ENCODE peak calls at places on chromosome 1, in seven cellular contexts. One of them, this sample, is unnamed.

GRCh38 chr1:44590475-44590874 is 83.8 kb downstream of the TMEM53 start:
- DNase-seq in memory B cell: no peak
- DNase-seq in aorta: no peak
- DNase-seq in ELF-1: no peak
- DNase-seq in HS-27A: no peak
- DNase-seq in stomach: no peak
- DNase-seq in amniotic stem cell: no peak
- DNase-seq in this sample: no peak

GRCh38 chr1:179153217-179153616 is 71.3 kb downstream of the TOR3A start:
- DNase-seq in memory B cell: no peak
- DNase-seq in amniotic stem cell: no peak
- DNase-seq in stomach: no peak
- DNase-seq in HS-27A: no peak
- DNase-seq in aorta: no peak
- DNase-seq in ELF-1: no peak
- DNase-seq in this sample: no peak

GRCh38 chr1:86394416-86394815 is 1.7 kb downstream of the ODF2L start:
- DNase-seq in stomach: no peak
- DNase-seq in memory B cell: no peak
- DNase-seq in ELF-1: no peak
- DNase-seq in HS-27A: no peak
- DNase-seq in amniotic stem cell: peak
- DNase-seq in aorta: no peak
- DNase-seq in this sample: no peak

GRCh38 chr1:99482286-99482685 is 163.6 kb upstream of the PALMD start:
- DNase-seq in amniotic stem cell: no peak
- DNase-seq in stomach: no peak
- DNase-seq in ELF-1: no peak
- DNase-seq in memory B cell: no peak
- DNase-seq in HS-27A: no peak
- DNase-seq in aorta: no peak
- DNase-seq in this sample: no peak

GRCh38 chr1:45995298-45995697 is 137.1 kb downstream of the PIK3R3 start:
- DNase-seq in aorta: no peak
- DNase-seq in memory B cell: no peak
- DNase-seq in HS-27A: no peak
- DNase-seq in ELF-1: no peak
- DNase-seq in amniotic stem cell: no peak
- DNase-seq in stomach: no peak
- DNase-seq in this sample: no peak

GRCh38 chr1:17588048-17588781 is 48.7 kb downstream of the ARHGEF10L start:
- DNase-seq in ELF-1: peak
- DNase-seq in stomach: peak
- DNase-seq in memory B cell: no peak
- DNase-seq in amniotic stem cell: no peak
- DNase-seq in aorta: peak
- DNase-seq in HS-27A: no peak
- DNase-seq in this sample: no peak

GRCh38 chr1:230490436-230490835 is 64.3 kb upstream of the PGBD5 start:
- DNase-seq in aorta: no peak
- DNase-seq in amniotic stem cell: no peak
- DNase-seq in memory B cell: no peak
- DNase-seq in stomach: no peak
- DNase-seq in HS-27A: no peak
- DNase-seq in ELF-1: no peak
- DNase-seq in this sample: no peak

GRCh38 chr1:200372095-200372884 is 37.5 kb downstream of the ZNF281 start:
- DNase-seq in stomach: no peak
- DNase-seq in memory B cell: no peak
- DNase-seq in amniotic stem cell: peak
- DNase-seq in ELF-1: peak
- DNase-seq in HS-27A: no peak
- DNase-seq in aorta: no peak
- DNase-seq in this sample: no peak

GRCh38 chr1:156801409-156802121 is 15.1 kb downstream of the SH2D2A start:
- DNase-seq in ELF-1: peak
- DNase-seq in memory B cell: no peak
- DNase-seq in HS-27A: no peak
- DNase-seq in stomach: no peak
- DNase-seq in amniotic stem cell: no peak
- DNase-seq in aorta: no peak
- DNase-seq in this sample: no peak

GRCh38 chr1:109814223-109814622 is 50.5 kb upstream of the EPS8L3 start:
- DNase-seq in memory B cell: no peak
- DNase-seq in aorta: no peak
- DNase-seq in HS-27A: no peak
- DNase-seq in stomach: no peak
- DNase-seq in amniotic stem cell: no peak
- DNase-seq in ELF-1: no peak
- DNase-seq in this sample: no peak

GRCh38 chr1:27526569-27527222 is 36.7 kb upstream of the WASF2 start:
- DNase-seq in amniotic stem cell: no peak
- DNase-seq in stomach: no peak
- DNase-seq in aorta: no peak
- DNase-seq in HS-27A: no peak
- DNase-seq in memory B cell: peak
- DNase-seq in ELF-1: no peak
- DNase-seq in this sample: no peak

GRCh38 chr1:33866286-33866685 is 2.4 kb downstream of the HMGB4 start:
- DNase-seq in stomach: no peak
- DNase-seq in amniotic stem cell: no peak
- DNase-seq in ELF-1: no peak
- DNase-seq in HS-27A: no peak
- DNase-seq in aorta: no peak
- DNase-seq in memory B cell: no peak
- DNase-seq in this sample: no peak

GRCh38 chr1:166153641-166154350 is 13.0 kb downstream of the FAM78B start:
- DNase-seq in aorta: no peak
- DNase-seq in ELF-1: no peak
- DNase-seq in amniotic stem cell: no peak
- DNase-seq in memory B cell: no peak
- DNase-seq in stomach: no peak
- DNase-seq in HS-27A: no peak
- DNase-seq in this sample: no peak

GRCh38 chr1:241888232-241888631 is 40.2 kb downstream of the EXO1 start:
- DNase-seq in ELF-1: no peak
- DNase-seq in aorta: no peak
- DNase-seq in memory B cell: no peak
- DNase-seq in amniotic stem cell: no peak
- DNase-seq in HS-27A: no peak
- DNase-seq in stomach: no peak
- DNase-seq in this sample: no peak

GRCh38 chr1:171583581-171584194 is 38.4 kb upstream of the MYOCOS start:
- DNase-seq in amniotic stem cell: no peak
- DNase-seq in aorta: no peak
- DNase-seq in ELF-1: no peak
- DNase-seq in HS-27A: no peak
- DNase-seq in stomach: no peak
- DNase-seq in memory B cell: no peak
- DNase-seq in this sample: no peak

GRCh38 chr1:27564264-27564579 is 39.7 kb downstream of the AHDC1 start:
- DNase-seq in stomach: no peak
- DNase-seq in HS-27A: no peak
- DNase-seq in ELF-1: no peak
- DNase-seq in amniotic stem cell: no peak
- DNase-seq in memory B cell: no peak
- DNase-seq in aorta: no peak
- DNase-seq in this sample: no peak

GRCh38 chr1:7953850-7954609 is 7.5 kb upstream of the PARK7 start:
- DNase-seq in stomach: peak
- DNase-seq in memory B cell: peak
- DNase-seq in aorta: peak
- DNase-seq in amniotic stem cell: no peak
- DNase-seq in ELF-1: peak
- DNase-seq in HS-27A: no peak
- DNase-seq in this sample: peak

GRCh38 chr1:109617291-109617801 is 2.1 kb downstream of the GNAT2 start:
- DNase-seq in amniotic stem cell: peak
- DNase-seq in HS-27A: no peak
- DNase-seq in ELF-1: peak
- DNase-seq in stomach: no peak
- DNase-seq in aorta: no peak
- DNase-seq in memory B cell: no peak
- DNase-seq in this sample: no peak

GRCh38 chr1:91783423-91784162 is 102.4 kb downstream of the TGFBR3 start:
- DNase-seq in memory B cell: no peak
- DNase-seq in stomach: no peak
- DNase-seq in aorta: no peak
- DNase-seq in HS-27A: no peak
- DNase-seq in amniotic stem cell: no peak
- DNase-seq in ELF-1: peak
- DNase-seq in this sample: no peak

GRCh38 chr1:221087919-221088318 is 208.7 kb downstream of the HLX start:
- DNase-seq in ELF-1: no peak
- DNase-seq in aorta: no peak
- DNase-seq in memory B cell: no peak
- DNase-seq in amniotic stem cell: no peak
- DNase-seq in stomach: no peak
- DNase-seq in HS-27A: no peak
- DNase-seq in this sample: no peak

GRCh38 chr1:59539961-59540681 is 243.2 kb downstream of the FGGY start:
- DNase-seq in stomach: no peak
- DNase-seq in amniotic stem cell: no peak
- DNase-seq in HS-27A: no peak
- DNase-seq in memory B cell: no peak
- DNase-seq in aorta: no peak
- DNase-seq in ELF-1: no peak
- DNase-seq in this sample: no peak

GRCh38 chr1:110630770-110631663 is 24.9 kb upstream of the KCNA2 start:
- DNase-seq in aorta: peak
- DNase-seq in stomach: peak
- DNase-seq in amniotic stem cell: peak
- DNase-seq in memory B cell: peak
- DNase-seq in ELF-1: peak
- DNase-seq in HS-27A: no peak
- DNase-seq in this sample: peak

GRCh38 chr1:27117733-27118439 is 37.0 kb downstream of the SLC9A1 start:
- DNase-seq in aorta: no peak
- DNase-seq in HS-27A: no peak
- DNase-seq in amniotic stem cell: no peak
- DNase-seq in ELF-1: no peak
- DNase-seq in stomach: no peak
- DNase-seq in memory B cell: no peak
- DNase-seq in this sample: no peak

GRCh38 chr1:225882699-225883615 is 777 bp upstream of the TMEM63A start:
- DNase-seq in aorta: peak
- DNase-seq in amniotic stem cell: no peak
- DNase-seq in stomach: peak
- DNase-seq in memory B cell: no peak
- DNase-seq in HS-27A: peak
- DNase-seq in ELF-1: peak
- DNase-seq in this sample: no peak

GRCh38 chr1:170732262-170732595 is 68.3 kb downstream of the PRRX1 start:
- DNase-seq in ELF-1: no peak
- DNase-seq in stomach: no peak
- DNase-seq in amniotic stem cell: peak
- DNase-seq in aorta: no peak
- DNase-seq in memory B cell: no peak
- DNase-seq in HS-27A: no peak
- DNase-seq in this sample: no peak

GRCh38 chr1:241536969-241537368 is 4.8 kb downstream of the KMO start:
- DNase-seq in amniotic stem cell: no peak
- DNase-seq in memory B cell: no peak
- DNase-seq in ELF-1: no peak
- DNase-seq in stomach: no peak
- DNase-seq in HS-27A: no peak
- DNase-seq in aorta: no peak
- DNase-seq in this sample: no peak

GRCh38 chr1:159923203-159924024 is 1.9 kb downstream of the TAGLN2 start:
- DNase-seq in ELF-1: peak
- DNase-seq in memory B cell: peak
- DNase-seq in stomach: peak
- DNase-seq in aorta: peak
- DNase-seq in amniotic stem cell: peak
- DNase-seq in HS-27A: peak
- DNase-seq in this sample: peak